ENCODE peak calls at places on chromosomes 7 and 10, in eight cellular contexts. One of them, this sample, is unnamed.

GRCh38 chr7:47285860-47286491 is 295.9 kb downstream of the TNS3 start:
- DNase-seq in cardiac muscle cell: peak; percentile 40
- DNase-seq in hepatocyte: no peak
- DNase-seq in mesendoderm: peak; percentile 8
- DNase-seq in tibial nerve: no peak
- DNase-seq in effector memory CD4-positive, alpha-beta T cell: no peak
- DNase-seq in pancreas: no peak
- DNase-seq in neuronal stem cell: no peak
- DNase-seq in this sample: peak; percentile 63

GRCh38 chr10:56823849-56824248 is 462.8 kb upstream of the ZWINT start:
- DNase-seq in cardiac muscle cell: no peak
- DNase-seq in hepatocyte: no peak
- DNase-seq in mesendoderm: peak; percentile 32
- DNase-seq in tibial nerve: no peak
- DNase-seq in effector memory CD4-positive, alpha-beta T cell: no peak
- DNase-seq in pancreas: no peak
- DNase-seq in neuronal stem cell: peak; percentile 1
- DNase-seq in this sample: no peak

GRCh38 chr10:31508234-31508633 is 189.2 kb downstream of the ZEB1 start:
- DNase-seq in cardiac muscle cell: no peak
- DNase-seq in hepatocyte: no peak
- DNase-seq in mesendoderm: no peak
- DNase-seq in tibial nerve: no peak
- DNase-seq in effector memory CD4-positive, alpha-beta T cell: no peak
- DNase-seq in pancreas: no peak
- DNase-seq in neuronal stem cell: no peak
- DNase-seq in this sample: no peak

GRCh38 chr7:56537477-56537876 is 421.3 kb upstream of the NUPR2 start:
- DNase-seq in cardiac muscle cell: no peak
- DNase-seq in hepatocyte: no peak
- DNase-seq in mesendoderm: no peak
- DNase-seq in tibial nerve: no peak
- DNase-seq in effector memory CD4-positive, alpha-beta T cell: no peak
- DNase-seq in pancreas: no peak
- DNase-seq in neuronal stem cell: no peak
- DNase-seq in this sample: no peak

GRCh38 chr7:66140924-66141323 is 26.3 kb downstream of the CRCP start:
- DNase-seq in cardiac muscle cell: peak; percentile 89
- DNase-seq in hepatocyte: peak; percentile 85
- DNase-seq in mesendoderm: peak; percentile 49
- DNase-seq in tibial nerve: peak; percentile 60
- DNase-seq in effector memory CD4-positive, alpha-beta T cell: no peak
- DNase-seq in pancreas: peak; percentile 63
- DNase-seq in neuronal stem cell: no peak
- DNase-seq in this sample: peak; percentile 66

GRCh38 chr10:84194424-84195043 is at the start of gene CDHR1:
- DNase-seq in cardiac muscle cell: peak; percentile 9
- DNase-seq in hepatocyte: peak; percentile 56
- DNase-seq in mesendoderm: peak; percentile 65
- DNase-seq in tibial nerve: no peak
- DNase-seq in effector memory CD4-positive, alpha-beta T cell: no peak
- DNase-seq in pancreas: no peak
- DNase-seq in neuronal stem cell: peak; percentile 57
- DNase-seq in this sample: no peak

GRCh38 chr10:118800920-118801319 is 46.1 kb upstream of the CACUL1 start:
- DNase-seq in cardiac muscle cell: peak; percentile 19
- DNase-seq in hepatocyte: peak; percentile 44
- DNase-seq in mesendoderm: no peak
- DNase-seq in tibial nerve: peak; percentile 20
- DNase-seq in effector memory CD4-positive, alpha-beta T cell: no peak
- DNase-seq in pancreas: no peak
- DNase-seq in neuronal stem cell: no peak
- DNase-seq in this sample: no peak

GRCh38 chr7:128931965-128932861 is 5.5 kb upstream of the IRF5 start:
- DNase-seq in cardiac muscle cell: no peak
- DNase-seq in hepatocyte: no peak
- DNase-seq in mesendoderm: no peak
- DNase-seq in tibial nerve: no peak
- DNase-seq in effector memory CD4-positive, alpha-beta T cell: no peak
- DNase-seq in pancreas: no peak
- DNase-seq in neuronal stem cell: no peak
- DNase-seq in this sample: no peak

GRCh38 chr7:135166338-135166989 is 4.0 kb downstream of the CYREN start:
- DNase-seq in cardiac muscle cell: no peak
- DNase-seq in hepatocyte: no peak
- DNase-seq in mesendoderm: no peak
- DNase-seq in tibial nerve: no peak
- DNase-seq in effector memory CD4-positive, alpha-beta T cell: no peak
- DNase-seq in pancreas: no peak
- DNase-seq in neuronal stem cell: no peak
- DNase-seq in this sample: no peak

GRCh38 chr7:46660402-46660801 is 739.3 kb upstream of the IGFBP3 start:
- DNase-seq in cardiac muscle cell: no peak
- DNase-seq in hepatocyte: no peak
- DNase-seq in mesendoderm: no peak
- DNase-seq in tibial nerve: no peak
- DNase-seq in effector memory CD4-positive, alpha-beta T cell: no peak
- DNase-seq in pancreas: no peak
- DNase-seq in neuronal stem cell: no peak
- DNase-seq in this sample: no peak

GRCh38 chr7:99740573-99741437 is 5.8 kb upstream of the CYP3A7 start:
- DNase-seq in cardiac muscle cell: peak; percentile 41
- DNase-seq in hepatocyte: peak; percentile 62
- DNase-seq in mesendoderm: no peak
- DNase-seq in tibial nerve: no peak
- DNase-seq in effector memory CD4-positive, alpha-beta T cell: no peak
- DNase-seq in pancreas: no peak
- DNase-seq in neuronal stem cell: no peak
- DNase-seq in this sample: no peak

GRCh38 chr7:95251966-95252365 is 72.4 kb downstream of the PON1 start:
- DNase-seq in cardiac muscle cell: no peak
- DNase-seq in hepatocyte: no peak
- DNase-seq in mesendoderm: no peak
- DNase-seq in tibial nerve: no peak
- DNase-seq in effector memory CD4-positive, alpha-beta T cell: no peak
- DNase-seq in pancreas: no peak
- DNase-seq in neuronal stem cell: no peak
- DNase-seq in this sample: no peak

GRCh38 chr7:4837814-4838625 is 23.8 kb downstream of the PAPOLB start:
- DNase-seq in cardiac muscle cell: no peak
- DNase-seq in hepatocyte: no peak
- DNase-seq in mesendoderm: peak; percentile 6
- DNase-seq in tibial nerve: no peak
- DNase-seq in effector memory CD4-positive, alpha-beta T cell: no peak
- DNase-seq in pancreas: no peak
- DNase-seq in neuronal stem cell: no peak
- DNase-seq in this sample: no peak

GRCh38 chr7:157620616-157621015 is 283.8 kb downstream of the DNAJB6 start:
- DNase-seq in cardiac muscle cell: no peak
- DNase-seq in hepatocyte: no peak
- DNase-seq in mesendoderm: no peak
- DNase-seq in tibial nerve: no peak
- DNase-seq in effector memory CD4-positive, alpha-beta T cell: no peak
- DNase-seq in pancreas: no peak
- DNase-seq in neuronal stem cell: no peak
- DNase-seq in this sample: no peak

DNA sequence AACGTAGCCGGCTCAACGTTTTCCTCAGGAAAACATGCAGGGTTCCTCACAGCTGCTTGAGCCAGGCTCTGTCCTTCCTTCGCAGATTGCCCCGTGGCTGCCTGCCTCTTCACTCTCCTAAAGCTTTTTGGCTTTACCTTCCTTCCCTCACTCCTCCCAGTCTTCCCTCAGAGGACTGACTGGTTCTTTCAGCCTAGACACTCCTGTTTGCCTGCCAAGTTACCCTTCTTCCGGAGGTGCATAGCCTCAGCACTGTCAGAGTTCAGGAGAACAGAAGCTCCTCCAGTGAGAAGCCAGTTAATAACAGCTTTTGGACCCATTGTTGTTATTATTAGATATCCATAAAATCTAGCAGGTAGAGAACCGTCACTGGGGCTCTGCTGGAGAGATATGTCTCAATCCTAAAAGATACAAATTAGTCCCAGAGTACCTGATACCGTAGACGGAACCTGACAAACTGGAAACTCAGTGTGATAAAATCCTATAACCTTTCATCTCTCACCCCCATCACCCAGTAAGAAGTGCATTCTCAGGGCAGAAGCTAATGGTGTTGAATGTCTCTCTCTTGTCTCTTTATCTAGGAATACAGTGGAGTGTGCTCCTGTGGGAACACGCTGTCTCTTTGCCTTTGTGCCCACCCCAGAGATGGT is 79.6 kb downstream of the SND1 start:
- DNase-seq in cardiac muscle cell: no peak
- DNase-seq in hepatocyte: no peak
- DNase-seq in mesendoderm: no peak
- DNase-seq in tibial nerve: no peak
- DNase-seq in effector memory CD4-positive, alpha-beta T cell: no peak
- DNase-seq in pancreas: no peak
- DNase-seq in neuronal stem cell: no peak
- DNase-seq in this sample: no peak
- H3K36me3 ChIP-seq in cardiac muscle cell: no peaks in the 10 kb centered on the region
- H3K36me3 ChIP-seq in hepatocyte: peaks cover 3% of the 10 kb centered on the region
- H3K36me3 ChIP-seq in mesendoderm: peaks cover 2% of the 10 kb centered on the region
- H3K36me3 ChIP-seq in tibial nerve: peaks cover 4% of the 10 kb centered on the region
- H3K36me3 ChIP-seq in effector memory CD4-positive, alpha-beta T cell: peaks cover 32% of the 10 kb centered on the region
- H3K36me3 ChIP-seq in pancreas: no peaks in the 10 kb centered on the region
- H3K36me3 ChIP-seq in neuronal stem cell: peaks cover 68% of the 10 kb centered on the region
- H3K36me3 ChIP-seq in this sample: peaks cover 43% of the 10 kb centered on the region

GRCh38 chr10:12709516-12709915 is 292.0 kb downstream of the CCDC3 start:
- DNase-seq in cardiac muscle cell: peak; percentile 46
- DNase-seq in hepatocyte: no peak
- DNase-seq in mesendoderm: no peak
- DNase-seq in tibial nerve: no peak
- DNase-seq in effector memory CD4-positive, alpha-beta T cell: no peak
- DNase-seq in pancreas: no peak
- DNase-seq in neuronal stem cell: no peak
- DNase-seq in this sample: no peak
- H3K4me3 ChIP-seq in cardiac muscle cell: no peak overlapping the region
- H3K4me3 ChIP-seq in hepatocyte: no peak overlapping the region
- H3K4me3 ChIP-seq in mesendoderm: no peak overlapping the region
- H3K4me3 ChIP-seq in tibial nerve: no peak overlapping the region
- H3K4me3 ChIP-seq in effector memory CD4-positive, alpha-beta T cell: no peak overlapping the region
- H3K4me3 ChIP-seq in pancreas: no peak overlapping the region
- H3K4me3 ChIP-seq in neuronal stem cell: no peak overlapping the region
- H3K4me3 ChIP-seq in this sample: no peak overlapping the region

GRCh38 chr7:2721842-2722241 is 33.8 kb downstream of the AMZ1 start:
- DNase-seq in cardiac muscle cell: no peak
- DNase-seq in hepatocyte: no peak
- DNase-seq in mesendoderm: no peak
- DNase-seq in tibial nerve: no peak
- DNase-seq in effector memory CD4-positive, alpha-beta T cell: no peak
- DNase-seq in pancreas: no peak
- DNase-seq in neuronal stem cell: no peak
- DNase-seq in this sample: no peak
- H3K36me3 ChIP-seq in cardiac muscle cell: no peaks in the 10 kb centered on the region
- H3K36me3 ChIP-seq in hepatocyte: no peaks in the 10 kb centered on the region
- H3K36me3 ChIP-seq in mesendoderm: peaks cover 4% of the 10 kb centered on the region
- H3K36me3 ChIP-seq in tibial nerve: no peaks in the 10 kb centered on the region
- H3K36me3 ChIP-seq in effector memory CD4-positive, alpha-beta T cell: peaks cover 2% of the 10 kb centered on the region
- H3K36me3 ChIP-seq in pancreas: no peaks in the 10 kb centered on the region
- H3K36me3 ChIP-seq in neuronal stem cell: peaks cover 41% of the 10 kb centered on the region
- H3K36me3 ChIP-seq in this sample: peaks cover 30% of the 10 kb centered on the region

GRCh38 chr10:63478564-63478963 is 12.8 kb upstream of the JMJD1C start:
- DNase-seq in cardiac muscle cell: no peak
- DNase-seq in hepatocyte: no peak
- DNase-seq in mesendoderm: peak; percentile 94
- DNase-seq in tibial nerve: no peak
- DNase-seq in effector memory CD4-positive, alpha-beta T cell: no peak
- DNase-seq in pancreas: no peak
- DNase-seq in neuronal stem cell: no peak
- DNase-seq in this sample: no peak
- H3K4me3 ChIP-seq in cardiac muscle cell: no peak overlapping the region
- H3K4me3 ChIP-seq in hepatocyte: no peak overlapping the region
- H3K4me3 ChIP-seq in mesendoderm: no peak overlapping the region
- H3K4me3 ChIP-seq in tibial nerve: no peak overlapping the region
- H3K4me3 ChIP-seq in effector memory CD4-positive, alpha-beta T cell: no peak overlapping the region
- H3K4me3 ChIP-seq in pancreas: no peak overlapping the region
- H3K4me3 ChIP-seq in neuronal stem cell: no peak overlapping the region
- H3K4me3 ChIP-seq in this sample: no peak overlapping the region

DNA sequence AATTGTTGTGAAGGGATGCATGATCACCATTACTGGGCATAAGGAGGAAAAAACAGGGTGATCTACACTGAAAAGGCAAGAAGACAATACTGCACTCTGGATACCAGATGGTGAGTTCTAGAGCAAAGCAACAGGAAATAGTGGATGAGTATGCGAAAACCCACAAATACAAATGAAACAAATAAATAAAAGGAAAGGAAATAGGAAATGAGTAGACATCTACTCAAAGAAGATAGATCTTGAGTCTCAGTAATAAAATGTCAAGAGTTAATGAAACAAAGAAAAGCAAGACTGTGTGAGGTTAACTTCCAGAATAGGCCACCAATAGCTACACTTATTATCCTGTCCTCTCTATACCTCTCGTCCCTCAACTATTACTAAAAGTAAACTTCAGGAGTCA is 11.7 kb downstream of the ORC5 start:
- DNase-seq in cardiac muscle cell: no peak
- DNase-seq in hepatocyte: no peak
- DNase-seq in mesendoderm: no peak
- DNase-seq in tibial nerve: no peak
- DNase-seq in effector memory CD4-positive, alpha-beta T cell: no peak
- DNase-seq in pancreas: no peak
- DNase-seq in neuronal stem cell: no peak
- DNase-seq in this sample: no peak
- H3K36me3 ChIP-seq in cardiac muscle cell: peaks cover 44% of the 10 kb centered on the region
- H3K36me3 ChIP-seq in hepatocyte: no peaks in the 10 kb centered on the region
- H3K36me3 ChIP-seq in mesendoderm: peaks cover 3% of the 10 kb centered on the region
- H3K36me3 ChIP-seq in tibial nerve: peaks cover 15% of the 10 kb centered on the region
- H3K36me3 ChIP-seq in effector memory CD4-positive, alpha-beta T cell: peaks cover 43% of the 10 kb centered on the region
- H3K36me3 ChIP-seq in pancreas: no peaks in the 10 kb centered on the region
- H3K36me3 ChIP-seq in neuronal stem cell: peaks cover 99% of the 10 kb centered on the region
- H3K36me3 ChIP-seq in this sample: peaks cover 27% of the 10 kb centered on the region

DNA sequence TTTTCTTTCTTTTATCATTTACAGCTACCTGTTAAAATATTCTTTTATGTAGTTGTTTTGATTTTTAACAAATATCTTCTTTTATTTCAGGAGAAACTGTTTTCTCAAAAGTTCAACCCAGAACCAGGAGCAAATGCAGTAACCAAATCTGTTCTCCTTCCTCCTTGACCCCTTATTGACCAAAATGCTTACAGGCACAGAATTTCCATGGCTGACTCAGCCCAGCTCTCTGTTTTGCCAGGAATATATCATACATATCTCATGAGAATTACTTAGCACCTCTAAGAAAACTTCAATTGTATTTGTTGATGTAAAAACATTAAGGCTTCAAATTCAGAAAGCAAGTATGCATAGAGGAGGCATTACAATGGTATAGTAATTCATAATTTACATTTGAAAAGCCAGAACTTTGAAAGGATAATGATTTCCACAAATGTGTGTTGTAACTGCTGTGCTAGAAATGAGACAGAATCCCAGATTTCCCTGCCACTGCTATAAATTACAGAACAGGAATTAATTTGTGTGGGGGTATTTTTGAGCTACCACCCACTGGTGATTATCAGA is 2.2 kb downstream of the GSAP start:
- DNase-seq in cardiac muscle cell: peak; percentile 44
- DNase-seq in hepatocyte: no peak
- DNase-seq in mesendoderm: no peak
- DNase-seq in tibial nerve: no peak
- DNase-seq in effector memory CD4-positive, alpha-beta T cell: no peak
- DNase-seq in pancreas: no peak
- DNase-seq in neuronal stem cell: no peak
- DNase-seq in this sample: no peak
- H3K4me3 ChIP-seq in cardiac muscle cell: no peak overlapping the region
- H3K4me3 ChIP-seq in hepatocyte: no peak overlapping the region
- H3K4me3 ChIP-seq in mesendoderm: no peak overlapping the region
- H3K4me3 ChIP-seq in tibial nerve: no peak overlapping the region
- H3K4me3 ChIP-seq in effector memory CD4-positive, alpha-beta T cell: no peak overlapping the region
- H3K4me3 ChIP-seq in pancreas: no peak overlapping the region
- H3K4me3 ChIP-seq in neuronal stem cell: no peak overlapping the region
- H3K4me3 ChIP-seq in this sample: no peak overlapping the region

GRCh38 chr10:10665750-10666149 is 351.9 kb upstream of the CELF2 start:
- DNase-seq in cardiac muscle cell: no peak
- DNase-seq in hepatocyte: no peak
- DNase-seq in mesendoderm: no peak
- DNase-seq in tibial nerve: no peak
- DNase-seq in effector memory CD4-positive, alpha-beta T cell: no peak
- DNase-seq in pancreas: no peak
- DNase-seq in neuronal stem cell: no peak
- DNase-seq in this sample: no peak
- H3K36me3 ChIP-seq in cardiac muscle cell: no peaks in the 10 kb centered on the region
- H3K36me3 ChIP-seq in hepatocyte: no peaks in the 10 kb centered on the region
- H3K36me3 ChIP-seq in mesendoderm: no peaks in the 10 kb centered on the region
- H3K36me3 ChIP-seq in tibial nerve: no peaks in the 10 kb centered on the region
- H3K36me3 ChIP-seq in effector memory CD4-positive, alpha-beta T cell: no peaks in the 10 kb centered on the region
- H3K36me3 ChIP-seq in pancreas: no peaks in the 10 kb centered on the region
- H3K36me3 ChIP-seq in neuronal stem cell: no peaks in the 10 kb centered on the region
- H3K36me3 ChIP-seq in this sample: no peaks in the 10 kb centered on the region